ENCODE peak calls at places on chromosomes 11 and 22, in five cellular contexts. One of them, this sample, is unnamed.

GRCh38 chr11:15590131-15590530 is 475.4 kb downstream of the INSC start:
- DNase-seq in activated CD4-positive, alpha-beta T cell treated with anti-CD3 and anti-CD28 coated beads for 48 hours: no peak
- DNase-seq in AG08396: no peak
- DNase-seq in EL: no peak
- DNase-seq in NCI-H2081: no peak
- DNase-seq in this sample: no peak

GRCh38 chr11:46210133-46210636 is 67.3 kb upstream of the CREB3L1 start:
- DNase-seq in AG08396: peak; percentile 65
- DNase-seq in activated CD4-positive, alpha-beta T cell treated with anti-CD3 and anti-CD28 coated beads for 48 hours: no peak
- DNase-seq in NCI-H2081: no peak
- DNase-seq in EL: peak; percentile 55
- DNase-seq in this sample: peak; percentile 22

GRCh38 chr11:116557261-116557660 is 215.5 kb downstream of the BUD13 start:
- DNase-seq in NCI-H2081: no peak
- DNase-seq in EL: peak; percentile 57
- DNase-seq in AG08396: peak; percentile 36
- DNase-seq in activated CD4-positive, alpha-beta T cell treated with anti-CD3 and anti-CD28 coated beads for 48 hours: no peak
- DNase-seq in this sample: no peak

GRCh38 chr11:34342008-34342533 is 15.7 kb downstream of the ABTB2 start:
- DNase-seq in NCI-H2081: peak; percentile 22
- DNase-seq in EL: no peak
- DNase-seq in activated CD4-positive, alpha-beta T cell treated with anti-CD3 and anti-CD28 coated beads for 48 hours: no peak
- DNase-seq in AG08396: no peak
- DNase-seq in this sample: no peak

GRCh38 chr11:36098046-36098445 is 154.2 kb downstream of the LDLRAD3 start:
- DNase-seq in AG08396: no peak
- DNase-seq in activated CD4-positive, alpha-beta T cell treated with anti-CD3 and anti-CD28 coated beads for 48 hours: no peak
- DNase-seq in EL: no peak
- DNase-seq in NCI-H2081: no peak
- DNase-seq in this sample: no peak

GRCh38 chr11:130037058-130037457 is 32.6 kb upstream of the APLP2 start:
- DNase-seq in NCI-H2081: no peak
- DNase-seq in EL: peak; percentile 66
- DNase-seq in activated CD4-positive, alpha-beta T cell treated with anti-CD3 and anti-CD28 coated beads for 48 hours: no peak
- DNase-seq in AG08396: peak; percentile 77
- DNase-seq in this sample: peak; percentile 84

GRCh38 chr11:118258410-118258809 is 5.7 kb downstream of the MPZL2 start:
- DNase-seq in NCI-H2081: no peak
- DNase-seq in EL: no peak
- DNase-seq in activated CD4-positive, alpha-beta T cell treated with anti-CD3 and anti-CD28 coated beads for 48 hours: peak; percentile 30
- DNase-seq in AG08396: no peak
- DNase-seq in this sample: no peak

GRCh38 chr22:39232806-39233735 is 11.7 kb downstream of the PDGFB start:
- DNase-seq in activated CD4-positive, alpha-beta T cell treated with anti-CD3 and anti-CD28 coated beads for 48 hours: no peak
- DNase-seq in EL: no peak
- DNase-seq in NCI-H2081: no peak
- DNase-seq in AG08396: no peak
- DNase-seq in this sample: no peak

GRCh38 chr11:17613428-17613962 is 66.4 kb downstream of the OTOG start:
- DNase-seq in NCI-H2081: no peak
- DNase-seq in activated CD4-positive, alpha-beta T cell treated with anti-CD3 and anti-CD28 coated beads for 48 hours: no peak
- DNase-seq in EL: no peak
- DNase-seq in AG08396: no peak
- DNase-seq in this sample: no peak

GRCh38 chr11:72642815-72643511 is 31.3 kb downstream of the PDE2A start:
- DNase-seq in AG08396: peak; percentile 91
- DNase-seq in NCI-H2081: peak; percentile 50
- DNase-seq in EL: peak; percentile 49
- DNase-seq in activated CD4-positive, alpha-beta T cell treated with anti-CD3 and anti-CD28 coated beads for 48 hours: peak; percentile 70
- DNase-seq in this sample: peak; percentile 80

GRCh38 chr11:44268807-44269080 is 41.2 kb downstream of the ALX4 start:
- DNase-seq in NCI-H2081: no peak
- DNase-seq in EL: no peak
- DNase-seq in activated CD4-positive, alpha-beta T cell treated with anti-CD3 and anti-CD28 coated beads for 48 hours: no peak
- DNase-seq in AG08396: no peak
- DNase-seq in this sample: no peak

GRCh38 chr11:11476971-11477645 is 124.1 kb upstream of the CSNK2A3 start:
- DNase-seq in AG08396: no peak
- DNase-seq in activated CD4-positive, alpha-beta T cell treated with anti-CD3 and anti-CD28 coated beads for 48 hours: no peak
- DNase-seq in EL: no peak
- DNase-seq in NCI-H2081: no peak
- DNase-seq in this sample: peak; percentile 40

GRCh38 chr11:9001736-9002135 is 2.1 kb downstream of the NRIP3 start:
- DNase-seq in activated CD4-positive, alpha-beta T cell treated with anti-CD3 and anti-CD28 coated beads for 48 hours: peak; percentile 70
- DNase-seq in AG08396: peak; percentile 78
- DNase-seq in EL: peak; percentile 90
- DNase-seq in NCI-H2081: no peak
- DNase-seq in this sample: peak; percentile 60

GRCh38 chr11:69711824-69712801 is 8.3 kb upstream of the FGF19 start:
- DNase-seq in EL: no peak
- DNase-seq in NCI-H2081: no peak
- DNase-seq in activated CD4-positive, alpha-beta T cell treated with anti-CD3 and anti-CD28 coated beads for 48 hours: peak; percentile 36
- DNase-seq in AG08396: no peak
- DNase-seq in this sample: no peak

This sample was measured in astrocyte of the hippocampus.